ENCODE peak calls at places on chromosomes 2 and 18, in five cellular contexts. One of them, this sample, is unnamed.

GRCh38 chr18:56245856-56246575 is 392.4 kb downstream of the TXNL1 start:
- DNase-seq in iPS DF 19.7: no peak
- DNase-seq in HTR-8/SVneo: no peak
- DNase-seq in activated CD4-positive, alpha-beta T cell treated with anti-CD3 and anti-CD28 coated beads, Interleukin-2, amount 50 U/mL, for 1 hour: no peak
- DNase-seq in OCI-M1: peak; percentile 12
- DNase-seq in this sample: peak; percentile 5

GRCh38 chr2:29650634-29651097 is 270.7 kb downstream of the ALK start:
- DNase-seq in iPS DF 19.7: no peak
- DNase-seq in HTR-8/SVneo: no peak
- DNase-seq in activated CD4-positive, alpha-beta T cell treated with anti-CD3 and anti-CD28 coated beads, Interleukin-2, amount 50 U/mL, for 1 hour: no peak
- DNase-seq in OCI-M1: no peak
- DNase-seq in this sample: no peak

GRCh38 chr2:196172976-196173375 is 1.6 kb upstream of the STK17B start:
- DNase-seq in iPS DF 19.7: no peak
- DNase-seq in HTR-8/SVneo: no peak
- DNase-seq in activated CD4-positive, alpha-beta T cell treated with anti-CD3 and anti-CD28 coated beads, Interleukin-2, amount 50 U/mL, for 1 hour: no peak
- DNase-seq in OCI-M1: no peak
- DNase-seq in this sample: no peak

GRCh38 chr2:144501118-144501517 is 18.8 kb downstream of the ZEB2 start:
- DNase-seq in iPS DF 19.7: no peak
- DNase-seq in HTR-8/SVneo: no peak
- DNase-seq in activated CD4-positive, alpha-beta T cell treated with anti-CD3 and anti-CD28 coated beads, Interleukin-2, amount 50 U/mL, for 1 hour: no peak
- DNase-seq in OCI-M1: no peak
- DNase-seq in this sample: no peak

GRCh38 chr2:134934641-134935040 is 16.0 kb downstream of the CCNT2 start:
- DNase-seq in iPS DF 19.7: no peak
- DNase-seq in HTR-8/SVneo: no peak
- DNase-seq in activated CD4-positive, alpha-beta T cell treated with anti-CD3 and anti-CD28 coated beads, Interleukin-2, amount 50 U/mL, for 1 hour: no peak
- DNase-seq in OCI-M1: no peak
- DNase-seq in this sample: no peak

GRCh38 chr18:79454034-79454735 is 58.5 kb downstream of the NFATC1 start:
- DNase-seq in iPS DF 19.7: no peak
- DNase-seq in HTR-8/SVneo: no peak
- DNase-seq in activated CD4-positive, alpha-beta T cell treated with anti-CD3 and anti-CD28 coated beads, Interleukin-2, amount 50 U/mL, for 1 hour: no peak
- DNase-seq in OCI-M1: no peak
- DNase-seq in this sample: no peak

GRCh38 chr2:108960006-108960405 is 29.0 kb downstream of the EDAR start:
- DNase-seq in iPS DF 19.7: no peak
- DNase-seq in HTR-8/SVneo: no peak
- DNase-seq in activated CD4-positive, alpha-beta T cell treated with anti-CD3 and anti-CD28 coated beads, Interleukin-2, amount 50 U/mL, for 1 hour: no peak
- DNase-seq in OCI-M1: no peak
- DNase-seq in this sample: no peak

GRCh38 chr2:2663401-2664036 is 332.4 kb upstream of the MYT1L start:
- DNase-seq in iPS DF 19.7: no peak
- DNase-seq in HTR-8/SVneo: no peak
- DNase-seq in activated CD4-positive, alpha-beta T cell treated with anti-CD3 and anti-CD28 coated beads, Interleukin-2, amount 50 U/mL, for 1 hour: no peak
- DNase-seq in OCI-M1: no peak
- DNase-seq in this sample: peak; percentile 42

GRCh38 chr2:231985823-231986261 is 24.3 kb downstream of the DIS3L2 start:
- DNase-seq in iPS DF 19.7: peak; percentile 59
- DNase-seq in HTR-8/SVneo: no peak
- DNase-seq in activated CD4-positive, alpha-beta T cell treated with anti-CD3 and anti-CD28 coated beads, Interleukin-2, amount 50 U/mL, for 1 hour: no peak
- DNase-seq in OCI-M1: peak; percentile 72
- DNase-seq in this sample: no peak

GRCh38 chr2:240250985-240251847 is 110.8 kb upstream of the OTOS start:
- DNase-seq in iPS DF 19.7: no peak
- DNase-seq in HTR-8/SVneo: peak; percentile 93
- DNase-seq in activated CD4-positive, alpha-beta T cell treated with anti-CD3 and anti-CD28 coated beads, Interleukin-2, amount 50 U/mL, for 1 hour: no peak
- DNase-seq in OCI-M1: peak; percentile 90
- DNase-seq in this sample: peak; percentile 84

GRCh38 chr2:216775043-216775453 is 79.7 kb upstream of the IGFBP5 start:
- DNase-seq in iPS DF 19.7: no peak
- DNase-seq in HTR-8/SVneo: peak; percentile 93
- DNase-seq in activated CD4-positive, alpha-beta T cell treated with anti-CD3 and anti-CD28 coated beads, Interleukin-2, amount 50 U/mL, for 1 hour: no peak
- DNase-seq in OCI-M1: peak; percentile 91
- DNase-seq in this sample: peak; percentile 8

GRCh38 chr2:216404010-216404618 is 8.2 kb upstream of the SMARCAL1 start:
- DNase-seq in iPS DF 19.7: no peak
- DNase-seq in HTR-8/SVneo: no peak
- DNase-seq in activated CD4-positive, alpha-beta T cell treated with anti-CD3 and anti-CD28 coated beads, Interleukin-2, amount 50 U/mL, for 1 hour: peak; percentile 36
- DNase-seq in OCI-M1: peak; percentile 66
- DNase-seq in this sample: peak; percentile 20

GRCh38 chr2:32711219-32711618 is 83.4 kb downstream of the TTC27 start:
- DNase-seq in iPS DF 19.7: no peak
- DNase-seq in HTR-8/SVneo: peak; percentile 31
- DNase-seq in activated CD4-positive, alpha-beta T cell treated with anti-CD3 and anti-CD28 coated beads, Interleukin-2, amount 50 U/mL, for 1 hour: no peak
- DNase-seq in OCI-M1: no peak
- DNase-seq in this sample: no peak

GRCh38 chr2:240685771-240686371 is 3.2 kb upstream of the AQP12B start:
- DNase-seq in iPS DF 19.7: no peak
- DNase-seq in HTR-8/SVneo: no peak
- DNase-seq in activated CD4-positive, alpha-beta T cell treated with anti-CD3 and anti-CD28 coated beads, Interleukin-2, amount 50 U/mL, for 1 hour: no peak
- DNase-seq in OCI-M1: peak; percentile 9
- DNase-seq in this sample: no peak

GRCh38 chr2:200356794-200357472 is 50.4 kb downstream of the SPATS2L start:
- DNase-seq in iPS DF 19.7: no peak
- DNase-seq in HTR-8/SVneo: peak; percentile 27
- DNase-seq in activated CD4-positive, alpha-beta T cell treated with anti-CD3 and anti-CD28 coated beads, Interleukin-2, amount 50 U/mL, for 1 hour: no peak
- DNase-seq in OCI-M1: no peak
- DNase-seq in this sample: no peak

GRCh38 chr2:101983928-101984327 is 7.8 kb upstream of the IL1R2 start:
- DNase-seq in iPS DF 19.7: no peak
- DNase-seq in HTR-8/SVneo: peak; percentile 26
- DNase-seq in activated CD4-positive, alpha-beta T cell treated with anti-CD3 and anti-CD28 coated beads, Interleukin-2, amount 50 U/mL, for 1 hour: no peak
- DNase-seq in OCI-M1: no peak
- DNase-seq in this sample: peak; percentile 18

GRCh38 chr2:99088017-99088416 is 53.5 kb upstream of the C2orf15 start:
- DNase-seq in iPS DF 19.7: no peak
- DNase-seq in HTR-8/SVneo: no peak
- DNase-seq in activated CD4-positive, alpha-beta T cell treated with anti-CD3 and anti-CD28 coated beads, Interleukin-2, amount 50 U/mL, for 1 hour: no peak
- DNase-seq in OCI-M1: peak; percentile 84
- DNase-seq in this sample: no peak

GRCh38 chr2:14720319-14720718 is 87.8 kb downstream of the LRATD1 start:
- DNase-seq in iPS DF 19.7: no peak
- DNase-seq in HTR-8/SVneo: no peak
- DNase-seq in activated CD4-positive, alpha-beta T cell treated with anti-CD3 and anti-CD28 coated beads, Interleukin-2, amount 50 U/mL, for 1 hour: no peak
- DNase-seq in OCI-M1: no peak
- DNase-seq in this sample: no peak

GRCh38 chr2:225995788-225996476 is 596.4 kb downstream of the NYAP2 start:
- DNase-seq in iPS DF 19.7: no peak
- DNase-seq in HTR-8/SVneo: no peak
- DNase-seq in activated CD4-positive, alpha-beta T cell treated with anti-CD3 and anti-CD28 coated beads, Interleukin-2, amount 50 U/mL, for 1 hour: no peak
- DNase-seq in OCI-M1: no peak
- DNase-seq in this sample: no peak

GRCh38 chr2:237629739-237630138 is 2.4 kb downstream of the LRRFIP1 start:
- DNase-seq in iPS DF 19.7: no peak
- DNase-seq in HTR-8/SVneo: no peak
- DNase-seq in activated CD4-positive, alpha-beta T cell treated with anti-CD3 and anti-CD28 coated beads, Interleukin-2, amount 50 U/mL, for 1 hour: no peak
- DNase-seq in OCI-M1: no peak
- DNase-seq in this sample: no peak

GRCh38 chr2:32727157-32727556 is 99.3 kb downstream of the TTC27 start:
- DNase-seq in iPS DF 19.7: no peak
- DNase-seq in HTR-8/SVneo: no peak
- DNase-seq in activated CD4-positive, alpha-beta T cell treated with anti-CD3 and anti-CD28 coated beads, Interleukin-2, amount 50 U/mL, for 1 hour: no peak
- DNase-seq in OCI-M1: no peak
- DNase-seq in this sample: no peak

GRCh38 chr2:109325570-109325969 is 196.6 kb downstream of the SH3RF3 start:
- DNase-seq in iPS DF 19.7: no peak
- DNase-seq in HTR-8/SVneo: no peak
- DNase-seq in activated CD4-positive, alpha-beta T cell treated with anti-CD3 and anti-CD28 coated beads, Interleukin-2, amount 50 U/mL, for 1 hour: no peak
- DNase-seq in OCI-M1: no peak
- DNase-seq in this sample: no peak

GRCh38 chr2:222939208-222939846 is 78.5 kb downstream of the ACSL3 start:
- DNase-seq in iPS DF 19.7: peak; percentile 45
- DNase-seq in HTR-8/SVneo: peak; percentile 27
- DNase-seq in activated CD4-positive, alpha-beta T cell treated with anti-CD3 and anti-CD28 coated beads, Interleukin-2, amount 50 U/mL, for 1 hour: peak; percentile 47
- DNase-seq in OCI-M1: peak; percentile 85
- DNase-seq in this sample: peak; percentile 72